ENCODE peak calls at places on chromosome 22, in seven cellular contexts. One of them, this sample, is unnamed.

GRCh38 chr22:27673839-27674238 is 127.7 kb downstream of the MN1 start:
- DNase-seq in body of pancreas: peak
- DNase-seq in IMR-90: no peak
- DNase-seq in uterus: no peak
- DNase-seq in A549: no peak
- DNase-seq in sigmoid colon: no peak
- DNase-seq in GM12891: no peak
- DNase-seq in this sample: no peak

GRCh38 chr22:41891407-41891806 is 23.5 kb downstream of the SHISA8 start:
- DNase-seq in uterus: no peak
- DNase-seq in sigmoid colon: no peak
- DNase-seq in IMR-90: no peak
- DNase-seq in GM12891: no peak
- DNase-seq in body of pancreas: no peak
- DNase-seq in A549: no peak
- DNase-seq in this sample: no peak

GRCh38 chr22:31618057-31618456 is 44.0 kb downstream of the PISD start:
- DNase-seq in IMR-90: no peak
- DNase-seq in sigmoid colon: no peak
- DNase-seq in uterus: no peak
- DNase-seq in GM12891: no peak
- DNase-seq in body of pancreas: no peak
- DNase-seq in A549: no peak
- DNase-seq in this sample: no peak

GRCh38 chr22:21734540-21735197 is 925 bp downstream of the YPEL1 start:
- DNase-seq in sigmoid colon: no peak
- DNase-seq in uterus: no peak
- DNase-seq in GM12891: no peak
- DNase-seq in body of pancreas: peak
- DNase-seq in A549: no peak
- DNase-seq in IMR-90: no peak
- DNase-seq in this sample: no peak

GRCh38 chr22:27879923-27880322 is 39.1 kb downstream of the PITPNB start:
- DNase-seq in sigmoid colon: no peak
- DNase-seq in GM12891: no peak
- DNase-seq in uterus: no peak
- DNase-seq in body of pancreas: no peak
- DNase-seq in IMR-90: peak
- DNase-seq in A549: peak
- DNase-seq in this sample: peak

GRCh38 chr22:35835998-35836691 is 118.5 kb downstream of the APOL5 start:
- DNase-seq in IMR-90: peak
- DNase-seq in A549: peak
- DNase-seq in sigmoid colon: peak
- DNase-seq in GM12891: no peak
- DNase-seq in body of pancreas: peak
- DNase-seq in uterus: peak
- DNase-seq in this sample: no peak

GRCh38 chr22:32668254-32669094 is 133.0 kb upstream of the TIMP3 start:
- DNase-seq in IMR-90: no peak
- DNase-seq in uterus: no peak
- DNase-seq in sigmoid colon: no peak
- DNase-seq in A549: no peak
- DNase-seq in body of pancreas: no peak
- DNase-seq in GM12891: no peak
- DNase-seq in this sample: no peak

GRCh38 chr22:39927544-39927943 is 26.7 kb downstream of the GRAP2 start:
- DNase-seq in body of pancreas: no peak
- DNase-seq in A549: no peak
- DNase-seq in IMR-90: no peak
- DNase-seq in sigmoid colon: no peak
- DNase-seq in GM12891: no peak
- DNase-seq in uterus: no peak
- DNase-seq in this sample: no peak

GRCh38 chr22:39349506-39349966 is 255 bp upstream of the SYNGR1 start:
- DNase-seq in IMR-90: no peak
- DNase-seq in sigmoid colon: no peak
- DNase-seq in uterus: peak
- DNase-seq in A549: no peak
- DNase-seq in GM12891: peak
- DNase-seq in body of pancreas: peak
- DNase-seq in this sample: peak

GRCh38 chr22:21683401-21683811 is 17.6 kb downstream of the PPIL2 start:
- DNase-seq in uterus: no peak
- DNase-seq in IMR-90: no peak
- DNase-seq in body of pancreas: peak
- DNase-seq in GM12891: no peak
- DNase-seq in A549: no peak
- DNase-seq in sigmoid colon: no peak
- DNase-seq in this sample: no peak

GRCh38 chr22:22229683-22230420 is 14.7 kb upstream of the VPREB1 start:
- DNase-seq in A549: no peak
- DNase-seq in GM12891: no peak
- DNase-seq in body of pancreas: no peak
- DNase-seq in IMR-90: no peak
- DNase-seq in uterus: no peak
- DNase-seq in sigmoid colon: no peak
- DNase-seq in this sample: no peak

GRCh38 chr22:41021039-41021654 is 70.0 kb downstream of the RBX1 start:
- DNase-seq in uterus: peak
- DNase-seq in A549: no peak
- DNase-seq in body of pancreas: peak
- DNase-seq in sigmoid colon: peak
- DNase-seq in GM12891: no peak
- DNase-seq in IMR-90: no peak
- DNase-seq in this sample: no peak

GRCh38 chr22:39943366-39943765 is 16.8 kb upstream of the TMA7B start:
- DNase-seq in IMR-90: no peak
- DNase-seq in A549: no peak
- DNase-seq in GM12891: no peak
- DNase-seq in sigmoid colon: no peak
- DNase-seq in body of pancreas: no peak
- DNase-seq in uterus: no peak
- DNase-seq in this sample: peak

GRCh38 chr22:42150727-42151590 is 20.3 kb upstream of the CYP2D6 start:
- DNase-seq in IMR-90: no peak
- DNase-seq in sigmoid colon: no peak
- DNase-seq in uterus: no peak
- DNase-seq in body of pancreas: no peak
- DNase-seq in A549: no peak
- DNase-seq in GM12891: no peak
- DNase-seq in this sample: no peak

GRCh38 chr22:50182176-50183081 is 3.3 kb upstream of the TRABD start:
- DNase-seq in A549: no peak
- DNase-seq in sigmoid colon: no peak
- DNase-seq in uterus: no peak
- DNase-seq in IMR-90: no peak
- DNase-seq in GM12891: no peak
- DNase-seq in body of pancreas: peak
- DNase-seq in this sample: no peak

GRCh38 chr22:22881116-22882032 is 6.2 kb upstream of the IGLL5 start:
- DNase-seq in IMR-90: no peak
- DNase-seq in sigmoid colon: no peak
- DNase-seq in A549: no peak
- DNase-seq in body of pancreas: no peak
- DNase-seq in GM12891: no peak
- DNase-seq in uterus: no peak
- DNase-seq in this sample: no peak

GRCh38 chr22:46539169-46539568 is 1.7 kb upstream of the CELSR1 start:
- DNase-seq in uterus: no peak
- DNase-seq in A549: no peak
- DNase-seq in GM12891: no peak
- DNase-seq in body of pancreas: no peak
- DNase-seq in IMR-90: no peak
- DNase-seq in sigmoid colon: no peak
- DNase-seq in this sample: no peak
- TF ChIP-seq POLR2A in uterus: no peak
- TF ChIP-seq POLR2A in A549: no peak
- TF ChIP-seq POLR2A in GM12891: no peak
- TF ChIP-seq POLR2A in body of pancreas: no peak
- TF ChIP-seq POLR2A in IMR-90: no peak
- TF ChIP-seq POLR2A in sigmoid colon: no peak
- TF ChIP-seq POLR2A in this sample: no peak

GRCh38 chr22:30386608-30386959 is 627 bp downstream of the RNF215 start:
- DNase-seq in uterus: peak
- DNase-seq in IMR-90: no peak
- DNase-seq in sigmoid colon: peak
- DNase-seq in A549: no peak
- DNase-seq in body of pancreas: peak
- DNase-seq in GM12891: no peak
- DNase-seq in this sample: no peak

GRCh38 chr22:30385913-30386312 is 1.3 kb downstream of the RNF215 start:
- DNase-seq in uterus: no peak
- DNase-seq in IMR-90: no peak
- DNase-seq in A549: no peak
- DNase-seq in sigmoid colon: no peak
- DNase-seq in body of pancreas: no peak
- DNase-seq in GM12891: no peak
- DNase-seq in this sample: no peak

GRCh38 chr22:30390974-30391691 is 3.9 kb upstream of the RNF215 start:
- DNase-seq in body of pancreas: peak
- DNase-seq in GM12891: peak
- DNase-seq in sigmoid colon: no peak
- DNase-seq in uterus: no peak
- DNase-seq in IMR-90: peak
- DNase-seq in A549: peak
- DNase-seq in this sample: peak

GRCh38 chr22:30383061-30383460 is 4.2 kb downstream of the RNF215 start:
- DNase-seq in IMR-90: no peak
- DNase-seq in body of pancreas: no peak
- DNase-seq in sigmoid colon: no peak
- DNase-seq in GM12891: no peak
- DNase-seq in uterus: no peak
- DNase-seq in A549: no peak
- DNase-seq in this sample: no peak

DNA sequence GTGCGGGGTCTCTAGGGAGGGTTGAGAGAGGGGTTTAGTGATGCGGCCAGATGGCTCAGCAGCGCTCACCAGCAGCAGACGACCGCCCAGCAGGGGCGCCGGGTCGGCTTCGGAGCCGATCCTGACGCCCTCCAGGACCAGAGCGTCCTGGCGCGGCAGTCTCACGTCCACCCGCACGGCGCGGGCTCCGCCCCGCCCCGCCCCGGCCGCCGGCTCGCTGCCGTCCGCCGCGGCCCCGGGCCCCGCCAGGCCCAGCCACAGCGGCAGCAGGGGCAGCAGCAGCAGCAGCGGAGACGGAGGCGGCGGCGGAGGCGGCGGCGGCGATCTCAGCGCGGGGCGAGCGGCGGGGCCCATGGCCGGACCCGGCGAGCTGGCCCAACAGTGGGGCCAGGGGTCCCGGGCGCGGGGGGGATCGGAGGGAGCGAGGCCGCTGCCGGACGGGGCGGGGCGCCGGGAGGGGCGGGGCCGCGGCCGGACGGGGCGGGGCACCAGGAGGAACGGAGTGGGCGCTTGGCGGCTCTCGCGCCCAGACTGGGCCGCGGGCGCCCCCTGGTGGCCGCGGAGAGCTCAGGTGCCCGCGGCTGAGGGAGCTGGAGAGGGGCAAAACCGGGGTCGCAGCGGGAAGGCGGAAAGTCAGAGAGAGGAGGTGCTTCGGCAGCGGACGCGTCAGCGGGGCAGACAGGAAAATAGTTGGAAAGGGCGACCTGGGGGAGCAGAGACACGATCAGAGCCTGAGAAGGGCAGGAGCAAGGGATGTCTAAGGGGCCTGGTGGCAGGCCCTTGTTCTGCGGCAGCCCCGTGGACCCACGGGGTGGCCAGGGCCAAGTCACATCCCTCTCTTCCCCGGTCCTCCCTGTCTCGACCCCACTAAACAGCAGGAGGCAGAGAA is at the start of gene RNF215:
- DNase-seq in body of pancreas: peak
- DNase-seq in GM12891: peak
- DNase-seq in A549: peak
- DNase-seq in uterus: peak
- DNase-seq in IMR-90: peak
- DNase-seq in sigmoid colon: peak
- DNase-seq in this sample: peak
- TF ChIP-seq POLR2A in body of pancreas: no peak
- TF ChIP-seq POLR2A in GM12891: no peak
- TF ChIP-seq POLR2A in A549: peak
- TF ChIP-seq POLR2A in uterus: no peak
- TF ChIP-seq POLR2A in IMR-90: peak
- TF ChIP-seq POLR2A in sigmoid colon: no peak
- TF ChIP-seq POLR2A in this sample: no peak

GRCh38 chr22:26593763-26594162 is 3.8 kb upstream of the TPST2 start:
- DNase-seq in sigmoid colon: no peak
- DNase-seq in GM12891: no peak
- DNase-seq in IMR-90: no peak
- DNase-seq in A549: no peak
- DNase-seq in body of pancreas: no peak
- DNase-seq in uterus: no peak
- DNase-seq in this sample: no peak

GRCh38 chr22:26589367-26589844 is 526 bp downstream of the TPST2 start:
- DNase-seq in A549: peak
- DNase-seq in uterus: peak
- DNase-seq in sigmoid colon: no peak
- DNase-seq in IMR-90: peak
- DNase-seq in GM12891: peak
- DNase-seq in body of pancreas: peak
- DNase-seq in this sample: peak

GRCh38 chr22:26589845-26590524 is at the start of gene TPST2:
- DNase-seq in IMR-90: peak
- DNase-seq in A549: peak
- DNase-seq in sigmoid colon: peak
- DNase-seq in body of pancreas: peak
- DNase-seq in GM12891: peak
- DNase-seq in uterus: peak
- DNase-seq in this sample: peak

GRCh38 chr22:26590525-26590858 is 560 bp upstream of the TPST2 start:
- DNase-seq in A549: no peak
- DNase-seq in IMR-90: no peak
- DNase-seq in GM12891: no peak
- DNase-seq in body of pancreas: no peak
- DNase-seq in uterus: no peak
- DNase-seq in sigmoid colon: no peak
- DNase-seq in this sample: no peak

GRCh38 chr22:26592368-26593015 is 2.6 kb upstream of the TPST2 start:
- DNase-seq in GM12891: peak
- DNase-seq in sigmoid colon: no peak
- DNase-seq in IMR-90: no peak
- DNase-seq in uterus: no peak
- DNase-seq in A549: no peak
- DNase-seq in body of pancreas: no peak
- DNase-seq in this sample: no peak
- TF ChIP-seq POLR2A in GM12891: no peak
- TF ChIP-seq POLR2A in sigmoid colon: no peak
- TF ChIP-seq POLR2A in IMR-90: no peak
- TF ChIP-seq POLR2A in uterus: no peak
- TF ChIP-seq POLR2A in A549: no peak
- TF ChIP-seq POLR2A in body of pancreas: no peak
- TF ChIP-seq POLR2A in this sample: no peak

DNA sequence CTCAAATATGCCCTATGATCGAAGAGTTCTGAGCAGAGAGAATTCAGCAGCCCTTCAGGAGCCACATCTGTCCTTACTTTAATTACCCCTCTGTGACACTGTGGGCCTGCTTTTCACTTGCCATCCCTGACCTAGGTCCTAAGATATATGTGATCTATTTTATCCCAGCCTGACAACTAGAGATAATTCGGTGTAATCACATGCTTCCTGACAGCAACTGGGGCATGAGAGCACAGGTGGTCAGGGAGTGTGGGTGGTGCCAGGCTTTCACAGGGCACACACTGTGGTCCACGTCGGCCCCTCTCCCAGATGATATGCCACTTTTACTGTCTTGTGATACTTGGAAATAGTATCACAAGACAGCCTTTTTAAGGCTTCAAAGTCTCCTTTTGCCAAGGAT is 3.9 kb downstream of the TUBA8 start:
- DNase-seq in body of pancreas: no peak
- DNase-seq in A549: no peak
- DNase-seq in IMR-90: no peak
- DNase-seq in uterus: no peak
- DNase-seq in sigmoid colon: no peak
- DNase-seq in GM12891: no peak
- DNase-seq in this sample: no peak
- TF ChIP-seq POLR2A in body of pancreas: no peak
- TF ChIP-seq POLR2A in A549: no peak
- TF ChIP-seq POLR2A in IMR-90: no peak
- TF ChIP-seq POLR2A in uterus: no peak
- TF ChIP-seq POLR2A in sigmoid colon: no peak
- TF ChIP-seq POLR2A in GM12891: no peak
- TF ChIP-seq POLR2A in this sample: no peak

This sample was measured in erythroblast.